ENCODE peak calls at places on chromosome 17, in five cellular contexts. O is activated T-cell treated with anti-CD3 and anti-CD28 coated beads for 24 hours; S is Ammon's horn; C is activated effector memory CD4-positive, alpha-beta T cell treated with anti-CD3 and anti-CD28 coated beads, Interleukin-2, amount 50 U/mL, for 16 hours; Q is omental fat pad. V is an unnamed sample.

GRCh38 chr17:29645516-29646051 is 22.9 kb upstream of the CORO6 start:
- DNase-seq in Q (peak), O (no peak), S (peak), C (no peak), V (peak)

GRCh38 chr17:67212716-67213417 is 32.1 kb downstream of the HELZ start:
- DNase-seq in C (no peak), O (no peak), Q (no peak), S (no peak), V (no peak)

GRCh38 chr17:51259574-51260236 is at the start of gene MBTD1:
- DNase-seq in S (peak), O (peak), Q (peak), C (peak), V (peak)

GRCh38 chr17:32771396-32771795 is 105.5 kb downstream of the MYO1D start:
- DNase-seq in C (no peak), Q (no peak), S (no peak), O (no peak), V (no peak)

GRCh38 chr17:81239714-81240555 is 817 bp downstream of the NDUFAF8 start:
- DNase-seq in O (peak), C (peak), Q (no peak), S (no peak), V (no peak)

GRCh38 chr17:32487460-32488176 is 825 bp downstream of the CDK5R1 start:
- DNase-seq in O (no peak), C (peak), Q (no peak), S (no peak), V (no peak)

GRCh38 chr17:71149607-71150006 is 971.2 kb upstream of the SOX9 start:
- DNase-seq in C (no peak), S (no peak), Q (no peak), O (no peak), V (no peak)

GRCh38 chr17:1649844-1650409 is at the start of gene RILP:
- DNase-seq in O (no peak), S (peak), C (no peak), Q (peak), V (peak)

GRCh38 chr17:31733326-31733725 is 125.7 kb downstream of the COPRS start:
- DNase-seq in S (no peak), O (no peak), C (no peak), Q (no peak), V (no peak)

GRCh38 chr17:37447641-37448040 is 41.0 kb downstream of the TADA2A start:
- DNase-seq in S (no peak), C (no peak), Q (no peak), O (no peak), V (no peak)

GRCh38 chr17:49521521-49522185 is 26.6 kb downstream of the NGFR start:
- DNase-seq in C (no peak), S (no peak), O (no peak), Q (no peak), V (no peak)